ENCODE peak calls at places on chromosomes 7 and 10, in five cellular contexts. S is psoas muscle, E is heart left ventricle, J is stomach, B is SK-N-SH. H is an unnamed sample.

GRCh38 chr10:77087406-77087805 is 550.2 kb downstream of the KCNMA1 start:
- DNase-seq in S (no peak), B (no peak), J (no peak), E (no peak), H (no peak)

GRCh38 chr10:317219-317868 is 182.1 kb downstream of the ZMYND11 start:
- DNase-seq in S (no peak), E (peak; percentile 52), B (no peak), J (no peak), H (no peak)

GRCh38 chr10:525565-526315 is 163.7 kb downstream of the DIP2C start:
- DNase-seq in E (no peak), B (no peak), J (no peak), S (peak; percentile 70), H (no peak)

GRCh38 chr7:46603780-46604725 is 683.0 kb upstream of the IGFBP3 start:
- DNase-seq in J (peak; percentile 89), S (peak; percentile 91), B (peak; percentile 10), E (peak; percentile 96), H (no peak)

GRCh38 chr10:111200505-111201186 is 123.8 kb downstream of the ADRA2A start:
- DNase-seq in B (no peak), E (no peak), S (no peak), J (no peak), H (no peak)

GRCh38 chr10:129322872-129323271 is 144.2 kb upstream of the MGMT start:
- DNase-seq in J (no peak), E (no peak), B (no peak), S (no peak), H (no peak)

GRCh38 chr10:93757766-93758509 is at the start of gene LGI1:
- DNase-seq in E (no peak), S (no peak), B (peak; percentile 36), J (no peak), H (no peak)

GRCh38 chr10:49649294-49649693 is 30.2 kb upstream of the C10orf53 start:
- DNase-seq in S (no peak), J (peak; percentile 22), B (no peak), E (no peak), H (no peak)

GRCh38 chr7:98933321-98933720 is 55.0 kb downstream of the TRRAP start:
- DNase-seq in B (no peak), E (no peak), J (no peak), S (no peak), H (no peak)

GRCh38 chr7:95199779-95200558 is 124.4 kb downstream of the PON1 start:
- DNase-seq in S (peak; percentile 19), E (no peak), B (peak; percentile 69), J (no peak), H (no peak)

GRCh38 chr10:101065479-101066145 is 3.8 kb downstream of the KAZALD1 start:
- DNase-seq in J (no peak), S (no peak), E (no peak), B (no peak), H (no peak)

GRCh38 chr7:39069886-39070881 is 92.5 kb downstream of the POU6F2 start:
- DNase-seq in E (no peak), J (no peak), S (no peak), B (no peak), H (no peak)

GRCh38 chr10:47231414-47231813 is 68.6 kb upstream of the GDF10 start:
- DNase-seq in J (peak; percentile 4), E (no peak), B (no peak), S (no peak), H (no peak)

DNA sequence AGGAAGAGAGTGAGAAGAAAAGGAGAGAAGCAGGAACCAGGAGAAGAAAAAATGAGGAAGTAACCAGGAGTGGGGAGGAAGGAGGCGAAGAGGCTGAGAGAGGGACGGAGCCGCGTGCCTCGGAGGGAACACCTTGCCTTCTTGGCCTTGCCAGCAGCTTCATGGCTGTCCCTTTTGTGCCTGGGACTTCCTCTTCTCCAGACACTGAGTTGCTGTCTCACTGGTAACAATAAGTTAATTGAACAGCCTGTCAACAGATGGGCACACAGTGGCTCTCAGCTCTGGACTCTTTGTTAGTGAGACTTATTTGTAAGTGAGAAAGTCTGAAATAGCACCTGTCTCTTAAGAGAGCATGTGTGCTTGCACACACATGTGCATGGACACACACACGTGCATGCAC is 83.2 kb downstream of the GATA3 start:
- DNase-seq in B (no peak), S (no peak), E (no peak), J (no peak), H (peak; percentile 49)
- H3K36me3 ChIP-seq in B (no peaks in the 10 kb centered on the region), S (no peaks in the 10 kb centered on the region), E (no peaks in the 10 kb centered on the region), J (no peaks in the 10 kb centered on the region), H (no peaks in the 10 kb centered on the region)

DNA sequence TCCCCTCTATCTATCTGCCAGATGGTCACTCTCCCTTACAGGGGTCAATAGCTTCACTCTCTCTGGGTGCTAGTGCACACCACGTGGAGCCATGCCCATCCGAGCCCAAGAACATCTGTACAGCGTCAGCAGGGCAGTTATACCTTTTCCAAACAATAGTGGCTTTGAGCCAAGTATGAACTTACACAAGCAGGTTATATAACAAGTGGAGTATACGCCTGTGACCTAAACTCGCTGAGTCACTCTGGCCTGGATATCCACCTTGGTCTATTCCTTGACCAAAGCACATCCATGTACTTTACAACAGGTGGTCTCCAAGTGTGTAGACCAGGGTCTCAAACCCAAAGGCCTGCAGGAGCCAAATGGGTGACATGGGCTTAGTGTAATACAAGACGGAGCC is 20.3 kb downstream of the PLAC9 start:
- DNase-seq in J (no peak), B (no peak), S (no peak), E (no peak), H (no peak)
- H3K36me3 ChIP-seq in J (peaks cover 92% of the 10 kb centered on the region), B (peaks cover 45% of the 10 kb centered on the region), S (peaks cover 91% of the 10 kb centered on the region), E (peaks cover 37% of the 10 kb centered on the region), H (peaks cover 58% of the 10 kb centered on the region)

GRCh38 chr10:124987788-124988187 is 45.9 kb downstream of the ZRANB1 start:
- DNase-seq in E (no peak), S (no peak), J (no peak), B (no peak), H (no peak)
- H3K36me3 ChIP-seq in E (peaks cover 30% of the 10 kb centered on the region), S (peaks cover 95% of the 10 kb centered on the region), J (peaks cover 100% of the 10 kb centered on the region), B (peaks cover 72% of the 10 kb centered on the region), H (peaks cover 23% of the 10 kb centered on the region)

DNA sequence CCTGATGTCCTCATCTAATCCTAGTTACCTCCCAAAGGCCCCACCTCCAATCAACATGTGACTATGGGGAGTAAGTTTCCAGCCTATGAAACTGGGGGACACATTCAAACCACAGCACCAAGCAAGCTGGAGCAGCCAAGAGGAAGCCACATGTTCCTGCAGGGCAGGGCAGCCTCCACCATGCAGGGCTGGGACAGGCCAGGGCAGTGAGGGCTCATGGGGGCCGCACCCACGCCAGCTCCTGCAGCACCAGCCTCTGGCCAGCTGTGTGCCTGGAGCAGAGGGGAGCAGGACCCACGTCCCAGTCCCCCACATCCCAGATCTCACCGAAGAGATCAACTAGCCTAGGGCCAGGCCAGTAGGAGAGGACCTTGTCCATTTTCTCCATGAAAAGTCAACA is 85.9 kb upstream of the INSIG1 start:
- DNase-seq in J (no peak), B (no peak), S (no peak), E (peak; percentile 22), H (no peak)
- H3K36me3 ChIP-seq in J (no peaks in the 10 kb centered on the region), B (no peaks in the 10 kb centered on the region), S (no peaks in the 10 kb centered on the region), E (no peaks in the 10 kb centered on the region), H (no peaks in the 10 kb centered on the region)